ENCODE peak calls at places on chromosomes 13 and 19, in nine cellular contexts. One of them, this sample, is unnamed.

GRCh38 chr13:39603424-39603947 is 493 bp upstream of the LHFPL6 start:
- DNase-seq in adrenal gland: peak
- DNase-seq in ovary: peak
- DNase-seq in heart left ventricle: peak
- DNase-seq in K562: no peak
- DNase-seq in A549: peak
- DNase-seq in body of pancreas: peak
- DNase-seq in IMR-90: peak
- DNase-seq in esophagus squamous epithelium: no peak
- DNase-seq in this sample: peak

GRCh38 chr13:52348983-52349780 is 56.8 kb downstream of the THSD1 start:
- DNase-seq in adrenal gland: no peak
- DNase-seq in ovary: no peak
- DNase-seq in heart left ventricle: no peak
- DNase-seq in K562: peak
- DNase-seq in A549: peak
- DNase-seq in body of pancreas: no peak
- DNase-seq in IMR-90: peak
- DNase-seq in esophagus squamous epithelium: no peak
- DNase-seq in this sample: no peak

GRCh38 chr19:17107546-17108452 is 32.2 kb downstream of the MYO9B start:
- DNase-seq in adrenal gland: peak
- DNase-seq in ovary: peak
- DNase-seq in heart left ventricle: peak
- DNase-seq in K562: no peak
- DNase-seq in A549: peak
- DNase-seq in body of pancreas: peak
- DNase-seq in IMR-90: peak
- DNase-seq in esophagus squamous epithelium: no peak
- DNase-seq in this sample: peak

GRCh38 chr19:6278740-6279619 is 795 bp downstream of the MLLT1 start:
- DNase-seq in adrenal gland: no peak
- DNase-seq in ovary: peak
- DNase-seq in heart left ventricle: no peak
- DNase-seq in K562: peak
- DNase-seq in A549: no peak
- DNase-seq in body of pancreas: no peak
- DNase-seq in IMR-90: no peak
- DNase-seq in esophagus squamous epithelium: no peak
- DNase-seq in this sample: no peak

GRCh38 chr13:78618411-78618810 is 15.1 kb upstream of the POU4F1 start:
- DNase-seq in adrenal gland: no peak
- DNase-seq in ovary: no peak
- DNase-seq in heart left ventricle: no peak
- DNase-seq in K562: no peak
- DNase-seq in A549: no peak
- DNase-seq in body of pancreas: no peak
- DNase-seq in IMR-90: no peak
- DNase-seq in esophagus squamous epithelium: no peak
- DNase-seq in this sample: no peak

GRCh38 chr13:46571941-46572340 is 19.0 kb downstream of the LRCH1 start:
- DNase-seq in adrenal gland: no peak
- DNase-seq in ovary: no peak
- DNase-seq in heart left ventricle: no peak
- DNase-seq in K562: no peak
- DNase-seq in A549: no peak
- DNase-seq in body of pancreas: no peak
- DNase-seq in IMR-90: no peak
- DNase-seq in esophagus squamous epithelium: no peak
- DNase-seq in this sample: no peak

GRCh38 chr19:37346091-37346490 is 24.8 kb upstream of the ZNF527 start:
- DNase-seq in adrenal gland: no peak
- DNase-seq in ovary: no peak
- DNase-seq in heart left ventricle: no peak
- DNase-seq in K562: no peak
- DNase-seq in A549: no peak
- DNase-seq in body of pancreas: no peak
- DNase-seq in IMR-90: no peak
- DNase-seq in esophagus squamous epithelium: no peak
- DNase-seq in this sample: no peak

GRCh38 chr13:23159205-23159586 is 21.6 kb upstream of the SGCG start:
- DNase-seq in adrenal gland: no peak
- DNase-seq in ovary: no peak
- DNase-seq in heart left ventricle: no peak
- DNase-seq in K562: no peak
- DNase-seq in A549: peak
- DNase-seq in body of pancreas: peak
- DNase-seq in IMR-90: peak
- DNase-seq in esophagus squamous epithelium: no peak
- DNase-seq in this sample: no peak

GRCh38 chr19:18789422-18789832 is 1.7 kb downstream of the COMP start:
- DNase-seq in adrenal gland: no peak
- DNase-seq in ovary: no peak
- DNase-seq in heart left ventricle: no peak
- DNase-seq in K562: no peak
- DNase-seq in A549: no peak
- DNase-seq in body of pancreas: no peak
- DNase-seq in IMR-90: no peak
- DNase-seq in esophagus squamous epithelium: no peak
- DNase-seq in this sample: no peak

GRCh38 chr13:112053744-112054615 is 13.0 kb upstream of the SOX1 start:
- DNase-seq in adrenal gland: no peak
- DNase-seq in ovary: no peak
- DNase-seq in heart left ventricle: no peak
- DNase-seq in K562: no peak
- DNase-seq in A549: no peak
- DNase-seq in body of pancreas: no peak
- DNase-seq in IMR-90: no peak
- DNase-seq in esophagus squamous epithelium: no peak
- DNase-seq in this sample: no peak

DNA sequence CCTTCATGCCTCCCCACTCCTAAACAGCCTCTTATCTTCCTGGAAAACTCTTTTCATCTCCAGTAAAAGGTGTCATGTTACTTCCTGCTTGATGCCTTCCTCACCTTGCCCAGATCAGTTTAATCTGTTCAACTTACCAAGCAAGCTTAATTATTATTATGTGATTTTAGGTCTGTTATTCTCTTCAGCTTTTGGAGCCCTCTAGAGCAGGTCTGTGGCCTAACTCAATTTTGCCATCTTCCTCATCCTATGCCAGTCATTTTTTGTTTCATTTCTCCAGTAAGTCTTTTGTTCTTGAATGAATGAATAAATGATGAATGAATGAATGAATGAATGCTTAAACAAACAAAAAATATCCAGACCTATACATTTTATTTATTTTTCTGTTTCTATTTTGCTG is 528.3 kb downstream of the DCT start:
- DNase-seq in adrenal gland: no peak
- DNase-seq in ovary: no peak
- DNase-seq in heart left ventricle: no peak
- DNase-seq in K562: no peak
- DNase-seq in A549: no peak
- DNase-seq in body of pancreas: no peak
- DNase-seq in IMR-90: peak
- DNase-seq in esophagus squamous epithelium: no peak
- DNase-seq in this sample: no peak
- TF ChIP-seq CTCF in adrenal gland: no peak
- TF ChIP-seq CTCF in ovary: no peak
- TF ChIP-seq CTCF in heart left ventricle: no peak
- TF ChIP-seq CTCF in K562: no peak
- TF ChIP-seq CTCF in A549: no peak
- TF ChIP-seq CTCF in body of pancreas: no peak
- TF ChIP-seq CTCF in IMR-90: peak
- TF ChIP-seq CTCF in esophagus squamous epithelium: no peak
- TF ChIP-seq CTCF in this sample: no peak

DNA sequence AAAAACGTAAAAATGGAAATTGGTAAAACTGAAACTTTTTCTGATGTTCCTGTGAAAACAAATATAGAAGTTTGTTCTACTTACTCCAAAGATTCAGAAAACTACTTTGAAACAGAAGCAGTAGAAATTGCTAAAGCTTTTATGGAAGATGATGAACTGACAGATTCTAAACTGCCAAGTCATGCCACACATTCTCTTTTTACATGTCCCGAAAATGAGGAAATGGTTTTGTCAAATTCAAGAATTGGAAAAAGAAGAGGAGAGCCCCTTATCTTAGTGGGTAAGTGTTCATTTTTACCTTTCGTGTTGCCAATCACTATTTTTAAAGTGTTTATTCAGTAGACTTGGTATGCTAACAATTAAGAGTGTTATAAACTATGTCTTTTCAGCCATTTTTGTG is 25.6 kb downstream of the BRCA2 start:
- DNase-seq in adrenal gland: no peak
- DNase-seq in ovary: no peak
- DNase-seq in heart left ventricle: no peak
- DNase-seq in K562: no peak
- DNase-seq in A549: no peak
- DNase-seq in body of pancreas: no peak
- DNase-seq in IMR-90: no peak
- DNase-seq in esophagus squamous epithelium: no peak
- DNase-seq in this sample: no peak
- H3K27ac ChIP-seq in adrenal gland: no peak
- H3K27ac ChIP-seq in ovary: no peak
- H3K27ac ChIP-seq in heart left ventricle: no peak
- H3K27ac ChIP-seq in K562: no peak
- H3K27ac ChIP-seq in A549: no peak
- H3K27ac ChIP-seq in body of pancreas: no peak
- H3K27ac ChIP-seq in IMR-90: no peak
- H3K27ac ChIP-seq in esophagus squamous epithelium: no peak
- H3K27ac ChIP-seq in this sample: no peak

GRCh38 chr13:48042889-48043288 is 5.4 kb downstream of the NUDT15 start:
- DNase-seq in adrenal gland: no peak
- DNase-seq in ovary: no peak
- DNase-seq in heart left ventricle: no peak
- DNase-seq in K562: no peak
- DNase-seq in A549: no peak
- DNase-seq in body of pancreas: no peak
- DNase-seq in IMR-90: no peak
- DNase-seq in esophagus squamous epithelium: no peak
- DNase-seq in this sample: no peak

GRCh38 chr13:48038763-48039162 is 1.2 kb downstream of the NUDT15 start:
- DNase-seq in adrenal gland: no peak
- DNase-seq in ovary: no peak
- DNase-seq in heart left ventricle: no peak
- DNase-seq in K562: no peak
- DNase-seq in A549: no peak
- DNase-seq in body of pancreas: no peak
- DNase-seq in IMR-90: no peak
- DNase-seq in esophagus squamous epithelium: no peak
- DNase-seq in this sample: no peak

GRCh38 chr13:48040059-48040458 is 2.5 kb downstream of the NUDT15 start:
- DNase-seq in adrenal gland: no peak
- DNase-seq in ovary: no peak
- DNase-seq in heart left ventricle: no peak
- DNase-seq in K562: no peak
- DNase-seq in A549: no peak
- DNase-seq in body of pancreas: no peak
- DNase-seq in IMR-90: no peak
- DNase-seq in esophagus squamous epithelium: no peak
- DNase-seq in this sample: no peak

DNA sequence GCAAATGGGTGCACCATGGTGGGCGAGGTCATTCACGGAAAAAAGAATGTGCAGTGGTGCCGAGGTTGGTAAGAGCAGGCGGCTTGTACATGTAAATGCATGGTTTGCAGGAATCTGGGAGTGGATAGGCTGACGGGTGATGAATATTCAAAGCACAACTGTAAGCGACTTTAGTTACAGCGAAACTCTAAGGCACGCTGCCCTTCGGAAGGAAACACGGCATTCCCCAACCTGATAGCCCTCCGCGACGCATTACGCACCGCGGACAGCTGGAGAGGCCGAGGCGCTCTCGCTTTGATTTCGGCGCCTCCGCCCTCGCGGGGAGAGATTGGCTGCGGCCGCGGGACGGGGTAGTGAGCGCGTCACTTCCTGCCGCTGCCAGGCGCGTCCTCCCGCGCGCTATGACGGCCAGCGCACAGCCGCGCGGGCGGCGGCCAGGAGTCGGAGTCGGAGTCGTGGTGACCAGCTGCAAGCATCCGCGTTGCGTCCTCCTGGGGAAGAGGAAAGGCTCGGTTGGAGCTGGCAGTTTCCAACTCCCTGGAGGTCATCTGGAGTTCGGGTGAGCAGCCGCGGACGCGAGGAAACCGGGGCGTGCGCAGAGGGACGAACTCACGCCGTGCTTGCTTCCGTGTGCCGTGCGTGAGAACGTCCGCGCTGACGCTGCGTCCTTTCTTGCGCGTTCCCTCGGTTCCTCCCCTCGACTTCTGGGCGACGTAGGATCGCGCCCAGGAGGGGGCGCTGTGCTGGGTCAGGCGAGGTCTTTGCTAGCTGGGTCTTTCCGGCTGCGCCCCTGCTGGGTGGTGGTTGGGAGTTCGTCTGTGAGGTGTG is at the start of gene NUDT15:
- DNase-seq in adrenal gland: peak
- DNase-seq in ovary: peak
- DNase-seq in heart left ventricle: peak
- DNase-seq in K562: peak
- DNase-seq in A549: peak
- DNase-seq in body of pancreas: peak
- DNase-seq in IMR-90: peak
- DNase-seq in esophagus squamous epithelium: peak
- DNase-seq in this sample: peak
- TF ChIP-seq POLR2A in adrenal gland: peak
- TF ChIP-seq POLR2A in ovary: peak
- TF ChIP-seq POLR2A in heart left ventricle: peak
- TF ChIP-seq POLR2A in K562: peak
- TF ChIP-seq POLR2A in A549: peak
- TF ChIP-seq POLR2A in body of pancreas: peak
- TF ChIP-seq POLR2A in IMR-90: peak
- TF ChIP-seq POLR2A in esophagus squamous epithelium: no peak
- TF ChIP-seq POLR2A in this sample: peak

GRCh38 chr19:33484226-33484774 is 37.3 kb downstream of the PEPD start:
- DNase-seq in adrenal gland: no peak
- DNase-seq in ovary: no peak
- DNase-seq in heart left ventricle: no peak
- DNase-seq in K562: no peak
- DNase-seq in A549: no peak
- DNase-seq in body of pancreas: no peak
- DNase-seq in IMR-90: no peak
- DNase-seq in esophagus squamous epithelium: no peak
- DNase-seq in this sample: no peak

GRCh38 chr19:33486936-33487793 is 34.4 kb downstream of the PEPD start:
- DNase-seq in adrenal gland: no peak
- DNase-seq in ovary: no peak
- DNase-seq in heart left ventricle: no peak
- DNase-seq in K562: no peak
- DNase-seq in A549: no peak
- DNase-seq in body of pancreas: no peak
- DNase-seq in IMR-90: no peak
- DNase-seq in esophagus squamous epithelium: no peak
- DNase-seq in this sample: peak

GRCh38 chr19:33487901-33488817 is 33.4 kb downstream of the PEPD start:
- DNase-seq in adrenal gland: no peak
- DNase-seq in ovary: no peak
- DNase-seq in heart left ventricle: no peak
- DNase-seq in K562: no peak
- DNase-seq in A549: no peak
- DNase-seq in body of pancreas: no peak
- DNase-seq in IMR-90: no peak
- DNase-seq in esophagus squamous epithelium: no peak
- DNase-seq in this sample: no peak

GRCh38 chr19:33488826-33489225 is 32.8 kb downstream of the PEPD start:
- DNase-seq in adrenal gland: no peak
- DNase-seq in ovary: no peak
- DNase-seq in heart left ventricle: no peak
- DNase-seq in K562: no peak
- DNase-seq in A549: no peak
- DNase-seq in body of pancreas: no peak
- DNase-seq in IMR-90: no peak
- DNase-seq in esophagus squamous epithelium: no peak
- DNase-seq in this sample: no peak

GRCh38 chr19:33486407-33486806 is 35.2 kb downstream of the PEPD start:
- DNase-seq in adrenal gland: no peak
- DNase-seq in ovary: no peak
- DNase-seq in heart left ventricle: no peak
- DNase-seq in K562: no peak
- DNase-seq in A549: no peak
- DNase-seq in body of pancreas: no peak
- DNase-seq in IMR-90: no peak
- DNase-seq in esophagus squamous epithelium: no peak
- DNase-seq in this sample: no peak
- TF ChIP-seq CTCF in adrenal gland: no peak
- TF ChIP-seq CTCF in ovary: no peak
- TF ChIP-seq CTCF in heart left ventricle: no peak
- TF ChIP-seq CTCF in K562: no peak
- TF ChIP-seq CTCF in A549: no peak
- TF ChIP-seq CTCF in body of pancreas: no peak
- TF ChIP-seq CTCF in IMR-90: no peak
- TF ChIP-seq CTCF in esophagus squamous epithelium: no peak
- TF ChIP-seq CTCF in this sample: no peak

This sample was measured in gastrocnemius medialis.